ENCODE peak calls at places on chromosomes 16 and 17, in seven cellular contexts. M, C, R, I, L, F and T are unnamed samples.

GRCh38 chr16:51152691-51153261 is 1.7 kb upstream of the SALL1 start:
- DNase-seq in M (no peak), C (no peak), R (no peak), I (peak), L (no peak), F (no peak), T (no peak)

GRCh38 chr17:57697891-57698708 is 47.0 kb downstream of the CCDC182 start:
- DNase-seq in M (no peak), C (no peak), R (no peak), I (no peak), L (peak), F (no peak), T (peak)

GRCh38 chr16:71426069-71426879 is 15.6 kb downstream of the TLE7 start:
- DNase-seq in M (no peak), C (peak), R (no peak), I (no peak), L (no peak), F (no peak), T (peak)

GRCh38 chr17:44385287-44386181 is 3.9 kb downstream of the ITGA2B start:
- DNase-seq in M (peak), C (peak), R (peak), I (peak), L (peak), F (peak), T (peak)

GRCh38 chr17:49393491-49394255 is 21.0 kb downstream of the PHB1 start:
- DNase-seq in M (no peak), C (no peak), R (no peak), I (peak), L (no peak), F (no peak), T (no peak)

GRCh38 chr17:67139784-67140665 is 95.7 kb downstream of the CACNG1 start:
- DNase-seq in M (no peak), C (no peak), R (no peak), I (peak), L (no peak), F (no peak), T (no peak)

GRCh38 chr16:68401871-68402747 is 46.2 kb downstream of the SMPD3 start:
- DNase-seq in M (no peak), C (peak), R (no peak), I (no peak), L (no peak), F (no peak), T (no peak)

GRCh38 chr17:82939213-82940030 is 99.6 kb upstream of the ZNF750 start:
- DNase-seq in M (no peak), C (no peak), R (no peak), I (no peak), L (no peak), F (peak), T (peak)

GRCh38 chr16:14354561-14355351 is 275.3 kb downstream of the PARN start:
- DNase-seq in M (peak), C (no peak), R (no peak), I (peak), L (no peak), F (no peak), T (no peak)

GRCh38 chr17:77253611-77254051 is 112.9 kb downstream of the SEC14L1 start:
- DNase-seq in M (no peak), C (no peak), R (no peak), I (no peak), L (no peak), F (no peak), T (no peak)

GRCh38 chr16:3256146-3256875 is at the start of gene MEFV:
- DNase-seq in M (no peak), C (no peak), R (no peak), I (no peak), L (no peak), F (no peak), T (no peak)

GRCh38 chr17:82281076-82281475 is 7.6 kb upstream of the CSNK1D start:
- DNase-seq in M (no peak), C (no peak), R (no peak), I (no peak), L (no peak), F (no peak), T (no peak)

GRCh38 chr17:59872351-59872750 is 20.4 kb downstream of the TUBD1 start:
- DNase-seq in M (no peak), C (no peak), R (no peak), I (no peak), L (no peak), F (no peak), T (no peak)

GRCh38 chr17:18186271-18186982 is 2.8 kb downstream of the ALKBH5 start:
- DNase-seq in M (no peak), C (no peak), R (no peak), I (peak), L (no peak), F (no peak), T (no peak)

GRCh38 chr16:2836646-2837508 is 6.8 kb downstream of the ZG16B start:
- DNase-seq in M (no peak), C (no peak), R (peak), I (no peak), L (no peak), F (no peak), T (no peak)

GRCh38 chr16:89569506-89570341 is 5.8 kb upstream of the CPNE7 start:
- DNase-seq in M (no peak), C (no peak), R (no peak), I (no peak), L (no peak), F (no peak), T (no peak)

GRCh38 chr17:76270770-76271668 is 5.9 kb downstream of the UBALD2 start:
- DNase-seq in M (no peak), C (no peak), R (no peak), I (no peak), L (no peak), F (no peak), T (no peak)